ENCODE peak calls at places on chromosome 7, in six cellular contexts. One of them, this sample, is unnamed.
A peak's percentile ranks its signal among the peaks of the same experiment; 100 is the strongest.

GRCh38 chr7:106493041-106493731 is 167.8 kb downstream of the CCDC71L start:
- DNase-seq in psoas muscle: no peak
- DNase-seq in BE2C: no peak
- DNase-seq in A673: no peak
- DNase-seq in GM20000: no peak
- DNase-seq in progenitor cell of endocrine pancreas: no peak
- DNase-seq in this sample: no peak

GRCh38 chr7:106216517-106217088 is 68.2 kb downstream of the NAMPT start:
- DNase-seq in psoas muscle: peak; percentile 57
- DNase-seq in BE2C: no peak
- DNase-seq in A673: peak; percentile 84
- DNase-seq in GM20000: no peak
- DNase-seq in progenitor cell of endocrine pancreas: no peak
- DNase-seq in this sample: peak; percentile 70

GRCh38 chr7:6917258-6917657 is 91.2 kb upstream of the CCZ1B start:
- DNase-seq in psoas muscle: no peak
- DNase-seq in BE2C: peak; percentile 24
- DNase-seq in A673: no peak
- DNase-seq in GM20000: no peak
- DNase-seq in progenitor cell of endocrine pancreas: no peak
- DNase-seq in this sample: no peak

GRCh38 chr7:4694653-4695335 is 12.7 kb downstream of the FOXK1 start:
- DNase-seq in psoas muscle: peak; percentile 83
- DNase-seq in BE2C: no peak
- DNase-seq in A673: no peak
- DNase-seq in GM20000: no peak
- DNase-seq in progenitor cell of endocrine pancreas: no peak
- DNase-seq in this sample: no peak

GRCh38 chr7:111138196-111138569 is 47.3 kb downstream of the LRRN3 start:
- DNase-seq in psoas muscle: peak; percentile 36
- DNase-seq in BE2C: peak; percentile 15
- DNase-seq in A673: peak; percentile 87
- DNase-seq in GM20000: peak; percentile 22
- DNase-seq in progenitor cell of endocrine pancreas: no peak
- DNase-seq in this sample: peak; percentile 12

GRCh38 chr7:50953303-50953702 is 170.6 kb upstream of the GRB10 start:
- DNase-seq in psoas muscle: no peak
- DNase-seq in BE2C: no peak
- DNase-seq in A673: no peak
- DNase-seq in GM20000: no peak
- DNase-seq in progenitor cell of endocrine pancreas: no peak
- DNase-seq in this sample: no peak

GRCh38 chr7:143345428-143345900 is 17.0 kb downstream of the FAM131B start:
- DNase-seq in psoas muscle: peak; percentile 62
- DNase-seq in BE2C: peak; percentile 60
- DNase-seq in A673: peak; percentile 26
- DNase-seq in GM20000: no peak
- DNase-seq in progenitor cell of endocrine pancreas: peak; percentile 71
- DNase-seq in this sample: no peak

GRCh38 chr7:21617916-21618390 is 75.1 kb downstream of the DNAH11 start:
- DNase-seq in psoas muscle: peak; percentile 73
- DNase-seq in BE2C: no peak
- DNase-seq in A673: peak; percentile 5
- DNase-seq in GM20000: no peak
- DNase-seq in progenitor cell of endocrine pancreas: no peak
- DNase-seq in this sample: peak; percentile 75

GRCh38 chr7:89681448-89681847 is 472.8 kb upstream of the STEAP1 start:
- DNase-seq in psoas muscle: no peak
- DNase-seq in BE2C: no peak
- DNase-seq in A673: no peak
- DNase-seq in GM20000: no peak
- DNase-seq in progenitor cell of endocrine pancreas: no peak
- DNase-seq in this sample: peak; percentile 4

GRCh38 chr7:142733271-142733670 is 16.0 kb upstream of the PRSS1 start:
- DNase-seq in psoas muscle: no peak
- DNase-seq in BE2C: no peak
- DNase-seq in A673: no peak
- DNase-seq in GM20000: no peak
- DNase-seq in progenitor cell of endocrine pancreas: no peak
- DNase-seq in this sample: no peak

DNA sequence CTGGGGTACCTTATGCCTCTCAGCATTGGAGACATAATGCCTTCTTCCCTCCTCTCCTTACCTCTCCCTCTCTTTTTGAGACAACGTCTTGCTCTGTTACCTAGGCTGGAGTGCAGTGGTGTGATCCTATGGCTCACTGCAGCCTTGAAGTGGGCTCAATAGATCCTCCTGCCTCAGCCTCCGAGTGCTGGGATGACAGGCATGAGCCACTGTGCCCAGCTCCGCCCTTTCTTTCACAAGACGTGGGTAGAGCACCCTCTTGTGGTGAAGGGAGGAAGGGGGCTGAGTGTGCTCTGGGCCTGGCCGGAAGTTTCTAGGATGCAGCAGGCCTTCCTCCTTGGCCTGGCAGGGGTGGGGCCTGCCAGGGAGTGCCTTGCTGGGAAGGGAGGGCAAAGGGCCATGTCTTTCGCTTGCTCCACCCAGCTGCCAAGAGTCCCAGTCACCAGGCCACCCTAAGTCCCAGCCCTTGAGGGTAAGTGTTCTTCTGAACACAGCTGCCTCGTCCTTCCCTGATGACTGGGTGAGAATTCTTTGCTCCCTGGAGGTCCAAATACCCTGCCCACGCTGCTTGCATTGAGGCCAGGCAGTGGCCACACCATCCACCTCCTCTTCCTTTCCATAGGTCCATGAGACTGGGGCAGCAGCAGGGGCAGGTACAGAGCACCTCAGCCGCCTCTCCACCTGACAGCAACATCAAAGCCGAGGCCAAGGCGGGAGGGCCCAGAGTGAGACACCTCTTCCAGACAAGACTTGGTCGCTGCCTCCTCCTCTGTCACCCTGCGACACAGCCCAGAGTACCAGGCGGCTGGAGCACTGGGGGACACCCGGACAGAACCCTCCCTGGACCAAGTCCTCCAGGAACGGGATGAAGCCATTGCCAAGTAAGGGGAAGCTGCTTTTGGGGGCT is 3.7 kb downstream of the ABHD11 start:
- DNase-seq in psoas muscle: peak; percentile 84
- DNase-seq in BE2C: peak; percentile 84
- DNase-seq in A673: peak; percentile 93
- DNase-seq in GM20000: peak; percentile 71
- DNase-seq in progenitor cell of endocrine pancreas: peak; percentile 33
- DNase-seq in this sample: peak; percentile 69
- TF ChIP-seq CTCF in psoas muscle: peak; percentile 52
- TF ChIP-seq CTCF in BE2C: peak; percentile 94
- TF ChIP-seq CTCF in A673: peak; percentile 94
- TF ChIP-seq CTCF in GM20000: peak; percentile 66
- TF ChIP-seq CTCF in progenitor cell of endocrine pancreas: peak; percentile 67
- TF ChIP-seq CTCF in this sample: peak; percentile 72

GRCh38 chr7:137097111-137097510 is 228.7 kb downstream of the CHRM2 start:
- DNase-seq in psoas muscle: no peak
- DNase-seq in BE2C: no peak
- DNase-seq in A673: no peak
- DNase-seq in GM20000: no peak
- DNase-seq in progenitor cell of endocrine pancreas: no peak
- DNase-seq in this sample: no peak

GRCh38 chr7:137093198-137093597 is 224.7 kb downstream of the CHRM2 start:
- DNase-seq in psoas muscle: no peak
- DNase-seq in BE2C: no peak
- DNase-seq in A673: no peak
- DNase-seq in GM20000: no peak
- DNase-seq in progenitor cell of endocrine pancreas: no peak
- DNase-seq in this sample: no peak

GRCh38 chr7:137086896-137087295 is 218.4 kb downstream of the CHRM2 start:
- DNase-seq in psoas muscle: no peak
- DNase-seq in BE2C: no peak
- DNase-seq in A673: no peak
- DNase-seq in GM20000: no peak
- DNase-seq in progenitor cell of endocrine pancreas: no peak
- DNase-seq in this sample: no peak

GRCh38 chr7:137096607-137097006 is 228.2 kb downstream of the CHRM2 start:
- DNase-seq in psoas muscle: no peak
- DNase-seq in BE2C: no peak
- DNase-seq in A673: no peak
- DNase-seq in GM20000: no peak
- DNase-seq in progenitor cell of endocrine pancreas: no peak
- DNase-seq in this sample: no peak

GRCh38 chr7:137091396-137091795 is 222.9 kb downstream of the CHRM2 start:
- DNase-seq in psoas muscle: no peak
- DNase-seq in BE2C: peak; percentile 62
- DNase-seq in A673: peak; percentile 27
- DNase-seq in GM20000: no peak
- DNase-seq in progenitor cell of endocrine pancreas: no peak
- DNase-seq in this sample: no peak
- TF ChIP-seq CTCF in psoas muscle: no peak
- TF ChIP-seq CTCF in BE2C: peak; percentile 81
- TF ChIP-seq CTCF in A673: peak; percentile 29
- TF ChIP-seq CTCF in GM20000: no peak
- TF ChIP-seq CTCF in progenitor cell of endocrine pancreas: peak; percentile 44
- TF ChIP-seq CTCF in this sample: no peak

GRCh38 chr7:128035712-128036111 is 4.5 kb upstream of the LRRC4 start:
- DNase-seq in psoas muscle: no peak
- DNase-seq in BE2C: peak; percentile 60
- DNase-seq in A673: peak; percentile 55
- DNase-seq in GM20000: no peak
- DNase-seq in progenitor cell of endocrine pancreas: no peak
- DNase-seq in this sample: no peak
- TF ChIP-seq CTCF in psoas muscle: peak; percentile 11
- TF ChIP-seq CTCF in BE2C: peak; percentile 88
- TF ChIP-seq CTCF in A673: peak; percentile 63
- TF ChIP-seq CTCF in GM20000: no peak
- TF ChIP-seq CTCF in progenitor cell of endocrine pancreas: peak; percentile 55
- TF ChIP-seq CTCF in this sample: peak; percentile 14

GRCh38 chr7:134461921-134462320 is 3.0 kb upstream of the AKR1B1 start:
- DNase-seq in psoas muscle: no peak
- DNase-seq in BE2C: no peak
- DNase-seq in A673: no peak
- DNase-seq in GM20000: no peak
- DNase-seq in progenitor cell of endocrine pancreas: no peak
- DNase-seq in this sample: no peak

GRCh38 chr7:134460000-134460399 is 1.1 kb upstream of the AKR1B1 start:
- DNase-seq in psoas muscle: no peak
- DNase-seq in BE2C: no peak
- DNase-seq in A673: no peak
- DNase-seq in GM20000: no peak
- DNase-seq in progenitor cell of endocrine pancreas: no peak
- DNase-seq in this sample: no peak

GRCh38 chr7:134457166-134457565 is 1.7 kb downstream of the AKR1B1 start:
- DNase-seq in psoas muscle: no peak
- DNase-seq in BE2C: no peak
- DNase-seq in A673: no peak
- DNase-seq in GM20000: no peak
- DNase-seq in progenitor cell of endocrine pancreas: no peak
- DNase-seq in this sample: no peak

GRCh38 chr7:134458806-134459698 is at the start of gene AKR1B1:
- DNase-seq in psoas muscle: peak; percentile 96
- DNase-seq in BE2C: peak; percentile 96
- DNase-seq in A673: peak; percentile 96
- DNase-seq in GM20000: peak; percentile 96
- DNase-seq in progenitor cell of endocrine pancreas: peak; percentile 88
- DNase-seq in this sample: peak; percentile 70

GRCh38 chr7:134458341-134458805 is 527 bp downstream of the AKR1B1 start:
- DNase-seq in psoas muscle: peak; percentile 76
- DNase-seq in BE2C: peak; percentile 76
- DNase-seq in A673: peak; percentile 61
- DNase-seq in GM20000: peak; percentile 74
- DNase-seq in progenitor cell of endocrine pancreas: peak; percentile 51
- DNase-seq in this sample: peak; percentile 25
- TF ChIP-seq CTCF in psoas muscle: no peak
- TF ChIP-seq CTCF in BE2C: peak; percentile 45
- TF ChIP-seq CTCF in A673: peak; percentile 46
- TF ChIP-seq CTCF in GM20000: peak; percentile 25
- TF ChIP-seq CTCF in progenitor cell of endocrine pancreas: peak; percentile 44
- TF ChIP-seq CTCF in this sample: no peak

This sample was measured in prostate gland.